ENCODE peak calls at places on chromosomes 5 and 9, in five cellular contexts. G, A, K, P and E are unnamed samples.

GRCh38 chr9:120612218-120612617 is 32.3 kb upstream of the CDK5RAP2 start:
- DNase-seq in G (no peak), A (no peak), K (no peak), P (no peak), E (no peak)

GRCh38 chr9:127187231-127187956 is 65.0 kb upstream of the ANGPTL2 start:
- DNase-seq in G (no peak), A (no peak), K (no peak), P (no peak), E (peak; percentile 62)

GRCh38 chr5:40484495-40484894 is 195.2 kb upstream of the PTGER4 start:
- DNase-seq in G (no peak), A (no peak), K (peak; percentile 71), P (no peak), E (no peak)

GRCh38 chr9:6712041-6712440 is 45.7 kb upstream of the KDM4C start:
- DNase-seq in G (no peak), A (no peak), K (no peak), P (no peak), E (no peak)

GRCh38 chr9:100269656-100270055 is 83.1 kb downstream of the TEX10 start:
- DNase-seq in G (no peak), A (no peak), K (no peak), P (no peak), E (no peak)

GRCh38 chr5:108028883-108029282 is 353.0 kb downstream of the FBXL17 start:
- DNase-seq in G (no peak), A (no peak), K (no peak), P (no peak), E (no peak)

GRCh38 chr5:111774525-111774924 is 17.5 kb upstream of the NREP start:
- DNase-seq in G (no peak), A (no peak), K (peak; percentile 36), P (no peak), E (no peak)

GRCh38 chr9:4417578-4418325 is 72.5 kb upstream of the SLC1A1 start:
- DNase-seq in G (no peak), A (no peak), K (no peak), P (no peak), E (no peak)

GRCh38 chr5:52983731-52984620 is 5.2 kb upstream of the ITGA2 start:
- DNase-seq in G (no peak), A (no peak), K (no peak), P (no peak), E (no peak)

GRCh38 chr5:6712582-6713273 is 504 bp upstream of the TENT4A start:
- DNase-seq in G (peak; percentile 99), A (peak; percentile 96), K (peak; percentile 98), P (peak; percentile 72), E (peak; percentile 97)

GRCh38 chr5:125081101-125081500 is 334.7 kb upstream of the ZNF608 start:
- DNase-seq in G (no peak), A (no peak), K (no peak), P (no peak), E (no peak)

GRCh38 chr9:122097679-122098315 is 4.7 kb upstream of the TTLL11 start:
- DNase-seq in G (no peak), A (no peak), K (no peak), P (no peak), E (no peak)

GRCh38 chr5:62284946-62285891 is 20.8 kb upstream of the KIF2A start:
- DNase-seq in G (peak; percentile 80), A (peak; percentile 74), K (peak; percentile 44), P (no peak), E (no peak)

GRCh38 chr5:39194466-39195136 is 24.8 kb downstream of the FYB1 start:
- DNase-seq in G (no peak), A (no peak), K (no peak), P (no peak), E (no peak)

GRCh38 chr5:42591026-42591425 is 165.6 kb upstream of the CCDC152 start:
- DNase-seq in G (no peak), A (no peak), K (peak; percentile 16), P (no peak), E (peak; percentile 87)

GRCh38 chr5:151081426-151082273 is 816 bp upstream of the TNIP1 start:
- DNase-seq in G (no peak), A (no peak), K (no peak), P (no peak), E (no peak)

GRCh38 chr5:143887901-143888648 is 76.1 kb downstream of the HMHB1 start:
- DNase-seq in G (no peak), A (no peak), K (no peak), P (no peak), E (no peak)